ENCODE peak calls at places on chromosomes 2 and 18, in ten cellular contexts. A, G, Z, S, C, I, B, O, W and L are unnamed samples.

GRCh38 chr2:79370976-79371550 is 141.8 kb upstream of the CTNNA2 start:
- DNase-seq in Z (no peak), B (no peak), C (no peak), O (no peak), G (no peak), W (no peak), S (no peak), A (no peak), I (no peak), L (no peak)

GRCh38 chr2:171726841-171727460 is 39.7 kb downstream of the DYNC1I2 start:
- DNase-seq in Z (no peak), S (no peak), A (no peak), O (no peak), I (no peak), G (no peak), C (no peak), B (peak), W (no peak), L (no peak)

GRCh38 chr2:170361359-170361936 is 183.5 kb downstream of the MYO3B start:
- DNase-seq in O (no peak), S (peak), A (no peak), W (peak), I (peak), Z (peak), B (peak), G (no peak), C (peak), L (no peak)

GRCh38 chr2:30565860-30566358 is 118.9 kb downstream of the LCLAT1 start:
- DNase-seq in I (no peak), G (peak), O (peak), A (peak), C (peak), W (no peak), Z (no peak), S (peak), B (no peak), L (no peak)

GRCh38 chr2:237411683-237412349 is 2.1 kb downstream of the COL6A3 start:
- DNase-seq in O (no peak), B (no peak), Z (no peak), W (no peak), G (peak), A (peak), S (no peak), C (no peak), I (no peak), L (no peak)

GRCh38 chr2:235098273-235098672 is 146.5 kb downstream of the SH3BP4 start:
- DNase-seq in B (peak), A (no peak), I (no peak), O (no peak), G (no peak), S (no peak), C (no peak), Z (no peak), W (peak), L (no peak)

GRCh38 chr2:234960091-234961088 is 8.6 kb downstream of the SH3BP4 start:
- DNase-seq in B (peak), O (peak), C (no peak), W (no peak), G (no peak), Z (no peak), S (peak), A (no peak), I (no peak), L (no peak)

GRCh38 chr18:12592597-12593127 is 65.2 kb downstream of the SPIRE1 start:
- DNase-seq in G (no peak), S (no peak), W (no peak), A (no peak), C (no peak), O (no peak), B (no peak), Z (no peak), I (no peak), L (no peak)

GRCh38 chr18:21336846-21337245 is 94.8 kb downstream of the GREB1L start:
- DNase-seq in C (no peak), G (no peak), S (no peak), Z (no peak), O (no peak), I (no peak), B (peak), W (no peak), A (no peak), L (no peak)

GRCh38 chr2:215059724-215060123 is 78.7 kb downstream of the ABCA12 start:
- DNase-seq in S (no peak), W (no peak), A (no peak), G (no peak), O (no peak), Z (no peak), C (no peak), B (peak), I (no peak), L (no peak)

GRCh38 chr18:56085561-56085960 is 497.6 kb upstream of the TCF4 start:
- DNase-seq in C (no peak), S (no peak), O (no peak), G (no peak), B (peak), I (no peak), W (no peak), A (peak), Z (no peak), L (no peak)

GRCh38 chr2:119486886-119487285 is 37.4 kb downstream of the SCTR start:
- DNase-seq in W (no peak), B (peak), O (no peak), S (no peak), Z (no peak), C (no peak), A (no peak), G (no peak), I (no peak), L (no peak)

GRCh38 chr2:122167561-122167960 is 412.1 kb downstream of the TSN start:
- DNase-seq in W (no peak), C (peak), G (no peak), A (no peak), I (no peak), Z (no peak), S (no peak), B (peak), O (no peak), L (no peak)

GRCh38 chr2:166762746-166763145 is 125.5 kb upstream of the XIRP2 start:
- DNase-seq in S (no peak), I (no peak), Z (no peak), C (no peak), G (no peak), O (no peak), A (no peak), B (no peak), W (no peak), L (no peak)

GRCh38 chr2:141021109-141021508 is 1109.7 kb downstream of the LRP1B start:
- DNase-seq in W (no peak), I (no peak), S (no peak), A (no peak), B (peak), C (no peak), G (no peak), Z (no peak), O (no peak), L (no peak)

GRCh38 chr2:153871231-153872221 is at the start of gene GALNT13:
- DNase-seq in I (no peak), A (no peak), S (no peak), G (peak), B (peak), Z (peak), C (no peak), O (peak), W (peak), L (no peak)

GRCh38 chr2:234821946-234822470 is 129.8 kb upstream of the SH3BP4 start:
- DNase-seq in B (peak), C (no peak), I (no peak), G (no peak), S (no peak), Z (no peak), W (no peak), O (no peak), A (no peak), L (no peak)

GRCh38 chr2:105977212-105977611 is 216.9 kb downstream of the UXS1 start:
- DNase-seq in C (no peak), Z (no peak), S (no peak), O (no peak), W (peak), I (peak), B (peak), A (no peak), G (no peak), L (no peak)

GRCh38 chr2:105972226-105972625 is 221.9 kb downstream of the UXS1 start:
- DNase-seq in B (no peak), W (no peak), Z (no peak), A (no peak), I (no peak), O (no peak), S (no peak), C (no peak), G (no peak), L (no peak)

GRCh38 chr2:105974800-105975199 is 219.3 kb downstream of the UXS1 start:
- DNase-seq in Z (no peak), G (no peak), O (no peak), A (no peak), W (no peak), I (no peak), B (no peak), S (no peak), C (no peak), L (no peak)

DNA sequence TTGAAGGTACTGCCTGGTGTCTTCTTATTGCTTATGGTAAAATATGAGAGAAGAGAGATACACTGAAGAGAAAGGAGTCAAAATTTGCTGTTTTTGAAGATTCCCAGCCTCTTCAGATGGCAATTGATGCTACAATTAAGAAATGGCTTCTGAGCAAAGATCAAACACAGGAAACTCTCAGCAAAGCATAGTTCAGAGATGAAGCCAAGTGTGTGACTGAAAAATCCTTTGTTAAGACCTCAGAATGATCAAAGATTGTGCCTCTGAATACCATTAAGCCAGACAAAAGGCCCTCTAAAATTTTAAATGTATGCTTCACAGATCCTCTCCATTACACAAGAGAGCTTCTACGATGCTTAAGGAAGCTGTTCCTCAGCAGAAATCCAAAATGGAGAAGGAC is 216.3 kb downstream of the UXS1 start:
- DNase-seq in O (no peak), G (no peak), A (no peak), I (no peak), B (peak), W (no peak), S (no peak), Z (no peak), C (no peak), L (no peak)
- H3K4me3 ChIP-seq in O (no peak), G (no peak), A (no peak), I (no peak), B (no peak), W (no peak), S (no peak), Z (no peak), C (no peak), L (no peak)

GRCh38 chr2:181789827-181790448 is 101.6 kb upstream of the ITPRID2 start:
- DNase-seq in W (no peak), S (no peak), A (no peak), G (no peak), Z (no peak), O (no peak), I (no peak), C (no peak), B (peak), L (no peak)

GRCh38 chr2:181787310-181788048 is 104.1 kb upstream of the ITPRID2 start:
- DNase-seq in B (no peak), Z (no peak), A (no peak), O (no peak), G (no peak), C (no peak), W (no peak), S (no peak), I (no peak), L (no peak)

GRCh38 chr2:181786371-181787228 is 104.9 kb upstream of the ITPRID2 start:
- DNase-seq in W (no peak), C (no peak), B (no peak), Z (no peak), O (no peak), G (no peak), I (no peak), S (no peak), A (no peak), L (no peak)

GRCh38 chr2:181790716-181791649 is 100.5 kb upstream of the ITPRID2 start:
- DNase-seq in B (peak), C (no peak), Z (no peak), W (peak), I (peak), S (no peak), A (no peak), O (no peak), G (no peak), L (no peak)

DNA sequence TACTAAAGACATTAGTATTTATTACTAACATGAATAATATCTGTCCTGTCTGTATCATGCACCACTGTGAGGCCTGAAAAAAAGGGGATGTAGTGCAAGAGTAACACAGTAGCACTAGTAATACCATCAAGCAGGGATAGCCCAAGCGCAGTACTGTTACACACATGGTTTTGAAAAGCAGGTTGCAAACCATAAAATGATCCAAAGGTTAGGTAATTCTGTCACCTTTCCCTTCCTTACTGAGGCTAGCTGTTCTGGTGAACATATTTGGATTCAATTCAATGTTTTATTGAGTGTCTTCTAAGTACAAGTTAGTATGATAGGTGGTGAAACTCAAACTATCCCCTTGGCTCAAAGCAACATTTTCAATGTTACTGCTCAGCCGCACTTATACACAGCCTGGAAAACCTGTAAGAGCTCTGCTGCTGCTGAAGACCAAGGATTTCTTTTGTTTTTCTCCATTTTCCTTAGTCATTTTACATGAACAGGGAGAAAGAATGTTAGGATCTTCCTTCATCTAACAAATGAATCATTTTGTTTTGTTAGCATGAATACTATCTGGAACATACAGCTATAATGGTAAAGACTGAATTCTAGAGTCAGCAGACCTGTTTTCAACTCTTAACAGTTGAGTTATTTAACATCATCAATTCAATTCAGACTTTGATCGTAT is 102.5 kb upstream of the ITPRID2 start:
- DNase-seq in Z (no peak), I (no peak), A (no peak), B (peak), S (no peak), O (no peak), C (no peak), W (no peak), G (no peak), L (no peak)
- H3K27ac ChIP-seq in Z (no peak), I (peak), A (no peak), B (peak), S (no peak), O (no peak), C (no peak), W (peak), G (no peak), L (no peak)

GRCh38 chr2:217356795-217357194 is 496.9 kb upstream of the TNP1 start:
- DNase-seq in G (peak), B (peak), O (peak), S (peak), W (no peak), C (peak), A (no peak), I (no peak), Z (peak), L (no peak)
- H3K4me3 ChIP-seq in G (no peak), B (no peak), O (no peak), S (no peak), W (no peak), C (no peak), A (no peak), I (no peak), Z (no peak), L (no peak)

GRCh38 chr18:45636110-45636509 is 20.8 kb downstream of the SLC14A2 start:
- DNase-seq in C (no peak), S (no peak), I (no peak), G (no peak), O (no peak), B (peak), A (no peak), W (no peak), Z (no peak), L (no peak)

GRCh38 chr18:45638544-45638943 is 23.3 kb downstream of the SLC14A2 start:
- DNase-seq in A (no peak), O (no peak), C (no peak), Z (no peak), S (no peak), I (no peak), W (no peak), G (no peak), B (no peak), L (no peak)

GRCh38 chr18:45634454-45634853 is 19.2 kb downstream of the SLC14A2 start:
- DNase-seq in I (no peak), G (no peak), O (no peak), A (no peak), S (no peak), B (no peak), Z (no peak), C (no peak), W (no peak), L (no peak)

GRCh38 chr18:45639424-45639823 is 24.1 kb downstream of the SLC14A2 start:
- DNase-seq in O (no peak), G (no peak), A (no peak), Z (no peak), S (no peak), C (peak), I (no peak), W (no peak), B (no peak), L (no peak)

GRCh38 chr18:45637546-45638327 is 22.5 kb downstream of the SLC14A2 start:
- DNase-seq in Z (no peak), I (no peak), C (peak), O (peak), G (no peak), S (no peak), A (peak), B (peak), W (no peak), L (no peak)
- H3K27ac ChIP-seq in Z (peak), I (no peak), C (peak), O (peak), G (peak), S (no peak), A (peak), B (no peak), W (no peak), L (peak)

DNA sequence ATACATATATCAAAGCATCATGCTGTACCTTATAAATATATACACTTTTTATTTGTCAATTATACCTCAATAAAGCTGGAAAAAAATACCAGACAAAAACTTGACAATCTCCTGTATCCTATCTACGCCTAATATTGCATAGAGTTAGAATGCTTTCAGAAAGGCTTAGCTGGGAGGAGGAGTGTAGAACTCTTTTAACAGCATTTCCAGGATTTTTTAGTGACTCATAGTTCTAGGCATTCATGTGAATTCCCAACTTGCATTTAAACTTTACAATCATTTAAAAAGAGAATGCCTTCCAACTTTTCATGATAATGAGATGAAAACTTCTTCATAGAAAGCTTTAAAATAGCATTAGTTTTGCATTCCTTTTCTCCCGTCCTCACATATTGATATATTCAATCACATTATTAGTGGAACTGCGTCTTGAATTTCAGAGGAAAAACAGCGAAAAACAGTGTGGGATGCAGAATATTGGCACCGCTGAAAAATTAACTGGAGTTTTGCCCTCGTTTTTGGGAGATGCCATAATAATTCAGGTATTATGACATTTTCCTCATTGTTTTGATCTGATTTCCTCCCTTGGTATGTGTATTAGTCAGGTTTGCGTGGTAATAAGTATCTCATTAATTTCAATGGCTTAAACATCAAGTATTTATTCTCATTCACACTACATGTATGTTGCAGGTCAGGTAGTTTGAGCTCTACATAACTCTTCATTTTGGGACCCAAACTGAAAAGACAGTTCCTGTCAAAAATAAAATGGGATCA is 293.1 kb upstream of the FIGN start:
- DNase-seq in G (no peak), O (no peak), Z (no peak), S (no peak), B (peak), W (no peak), A (no peak), C (no peak), I (no peak), L (no peak)
- H3K4me3 ChIP-seq in G (no peak), O (no peak), Z (no peak), S (no peak), B (no peak), W (no peak), A (no peak), C (no peak), I (no peak), L (no peak)

GRCh38 chr2:217856159-217856558 is 146.6 kb downstream of the TNS1 start:
- DNase-seq in B (no peak), A (no peak), Z (no peak), G (no peak), I (no peak), S (no peak), O (no peak), C (no peak), W (no peak), L (no peak)

GRCh38 chr2:217852812-217853211 is 150.0 kb downstream of the TNS1 start:
- DNase-seq in C (no peak), O (no peak), A (no peak), Z (no peak), W (no peak), B (no peak), I (no peak), G (no peak), S (no peak), L (no peak)

GRCh38 chr2:217853301-217853881 is 149.4 kb downstream of the TNS1 start:
- DNase-seq in S (no peak), Z (no peak), W (no peak), C (no peak), I (no peak), B (peak), A (peak), G (peak), O (no peak), L (no peak)

GRCh38 chr2:217854684-217855083 is 148.1 kb downstream of the TNS1 start:
- DNase-seq in C (no peak), I (no peak), B (no peak), A (no peak), Z (no peak), O (no peak), G (no peak), S (no peak), W (no peak), L (no peak)

DNA sequence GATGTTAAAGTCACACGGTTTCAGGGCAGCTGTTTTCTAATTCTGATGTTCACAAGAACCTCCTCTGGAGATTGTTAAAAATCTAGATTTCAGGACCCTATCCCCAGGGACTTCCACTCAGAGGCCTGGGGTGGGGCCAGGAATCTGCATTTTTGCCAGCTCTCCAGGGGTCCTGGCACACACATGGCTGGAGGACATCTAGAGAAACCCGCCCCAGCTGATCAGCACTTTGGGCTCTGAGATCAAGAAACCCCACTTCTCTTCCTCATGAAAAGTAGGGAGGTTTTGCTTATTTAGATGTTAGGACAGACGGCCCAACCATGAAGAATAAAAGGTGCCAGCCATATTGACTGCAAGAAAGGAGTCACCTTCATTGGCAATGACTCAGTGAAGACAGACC is 148.8 kb downstream of the TNS1 start:
- DNase-seq in G (no peak), C (no peak), Z (no peak), W (no peak), B (no peak), S (no peak), O (no peak), A (no peak), I (no peak), L (no peak)
- H3K27ac ChIP-seq in G (peak), C (no peak), Z (peak), W (no peak), B (no peak), S (peak), O (peak), A (peak), I (no peak), L (peak)

GRCh38 chr18:7600036-7600435 is 32.9 kb downstream of the PTPRM start:
- DNase-seq in A (no peak), G (no peak), Z (no peak), B (no peak), C (no peak), W (no peak), O (no peak), S (no peak), I (no peak), L (no peak)
- H3K4me3 ChIP-seq in A (no peak), G (no peak), Z (no peak), B (no peak), C (no peak), W (no peak), O (no peak), S (no peak), I (no peak), L (no peak)

GRCh38 chr2:231123362-231123898 is 1.4 kb downstream of the HTR2B start:
- DNase-seq in S (no peak), C (no peak), I (no peak), Z (no peak), G (no peak), B (peak), O (no peak), W (no peak), A (no peak), L (no peak)
- H3K27ac ChIP-seq in S (peak), C (no peak), I (no peak), Z (peak), G (peak), B (no peak), O (no peak), W (no peak), A (peak), L (no peak)